ENCODE peak calls at places on chromosomes 6 and 20, in seven cellular contexts. H, I, Q, E, V, K and G are unnamed samples.

GRCh38 chr6:11732036-11732545 is 46.5 kb downstream of the ADTRP start:
- DNase-seq in H (no peak), I (peak; percentile 62), Q (peak; percentile 41), E (no peak), V (peak; percentile 71), K (no peak), G (no peak)

GRCh38 chr6:105051941-105052471 is 95.1 kb downstream of the LIN28B start:
- DNase-seq in H (no peak), I (no peak), Q (no peak), E (no peak), V (no peak), K (no peak), G (no peak)

GRCh38 chr6:136477548-136477947 is 72.7 kb downstream of the MAP7 start:
- DNase-seq in H (no peak), I (no peak), Q (no peak), E (no peak), V (no peak), K (no peak), G (no peak)

GRCh38 chr6:22643780-22644179 is 74.4 kb downstream of the HDGFL1 start:
- DNase-seq in H (no peak), I (no peak), Q (no peak), E (no peak), V (no peak), K (no peak), G (no peak)

GRCh38 chr6:109093732-109094131 is 914 bp downstream of the SESN1 start:
- DNase-seq in H (no peak), I (no peak), Q (peak; percentile 49), E (peak; percentile 4), V (no peak), K (no peak), G (no peak)

GRCh38 chr6:54299542-54300269 is 8.5 kb upstream of the TINAG start:
- DNase-seq in H (no peak), I (no peak), Q (no peak), E (no peak), V (no peak), K (no peak), G (no peak)

GRCh38 chr6:31299511-31299910 is 27.6 kb upstream of the HLA-C start:
- DNase-seq in H (no peak), I (no peak), Q (no peak), E (no peak), V (no peak), K (no peak), G (no peak)

GRCh38 chr6:133892444-133893323 is 3.8 kb downstream of the TCF21 start:
- DNase-seq in H (no peak), I (no peak), Q (no peak), E (no peak), V (no peak), K (no peak), G (peak; percentile 72)

GRCh38 chr6:13614126-13614925 is 809 bp upstream of the NOL7 start:
- DNase-seq in H (peak; percentile 52), I (peak; percentile 35), Q (no peak), E (peak; percentile 40), V (peak; percentile 11), K (peak; percentile 45), G (peak; percentile 75)

GRCh38 chr20:45405566-45406259 is 2.4 kb upstream of the DBNDD2 start:
- DNase-seq in H (peak; percentile 36), I (no peak), Q (no peak), E (peak; percentile 84), V (no peak), K (peak; percentile 37), G (peak; percentile 85)

GRCh38 chr20:58677808-58678207 is 14.8 kb upstream of the NPEPL1 start:
- DNase-seq in H (no peak), I (no peak), Q (no peak), E (no peak), V (no peak), K (no peak), G (peak; percentile 57)

GRCh38 chr6:140980265-140980887 is 1152.3 kb upstream of the GJE1 start:
- DNase-seq in H (no peak), I (no peak), Q (no peak), E (no peak), V (no peak), K (no peak), G (no peak)

GRCh38 chr6:33632603-33633039 is 11.5 kb downstream of the ITPR3 start:
- DNase-seq in H (no peak), I (peak; percentile 55), Q (peak; percentile 19), E (peak; percentile 71), V (no peak), K (peak; percentile 82), G (peak; percentile 95)

GRCh38 chr6:113529879-113530278 is 327.3 kb upstream of the MARCKS start:
- DNase-seq in H (no peak), I (no peak), Q (no peak), E (no peak), V (no peak), K (no peak), G (no peak)

GRCh38 chr20:59821201-59821600 is 112.2 kb downstream of the SYCP2 start:
- DNase-seq in H (no peak), I (no peak), Q (no peak), E (no peak), V (no peak), K (no peak), G (peak; percentile 9)

GRCh38 chr6:2870046-2870636 is 28.5 kb upstream of the SERPINB1 start:
- DNase-seq in H (no peak), I (no peak), Q (no peak), E (no peak), V (no peak), K (no peak), G (no peak)

GRCh38 chr6:47780510-47781356 is 1.1 kb upstream of the OPN5 start:
- DNase-seq in H (peak; percentile 67), I (peak; percentile 7), Q (peak; percentile 61), E (peak; percentile 53), V (no peak), K (peak; percentile 42), G (peak; percentile 18)

GRCh38 chr6:33672808-33673207 is 38.7 kb downstream of the UQCC2 start:
- DNase-seq in H (peak; percentile 89), I (no peak), Q (no peak), E (peak; percentile 96), V (peak; percentile 69), K (peak; percentile 94), G (peak; percentile 81)

GRCh38 chr6:150352321-150353296 is 16.2 kb upstream of the IYD start:
- DNase-seq in H (peak; percentile 39), I (no peak), Q (no peak), E (no peak), V (no peak), K (no peak), G (no peak)

GRCh38 chr6:36245572-36246031 is 24.3 kb upstream of the PNPLA1 start:
- DNase-seq in H (no peak), I (no peak), Q (no peak), E (no peak), V (no peak), K (no peak), G (peak; percentile 70)

GRCh38 chr6:135062735-135063134 is 8.1 kb upstream of the HBS1L start:
- DNase-seq in H (no peak), I (no peak), Q (no peak), E (no peak), V (no peak), K (no peak), G (no peak)

GRCh38 chr6:25713802-25714201 is 40.7 kb upstream of the SLC17A4 start:
- DNase-seq in H (no peak), I (no peak), Q (no peak), E (no peak), V (no peak), K (no peak), G (no peak)

GRCh38 chr20:3010985-3011723 is 32.3 kb upstream of the GNRH2 start:
- DNase-seq in H (no peak), I (no peak), Q (no peak), E (peak; percentile 17), V (no peak), K (no peak), G (peak; percentile 2)

GRCh38 chr20:6595704-6596103 is 171.8 kb upstream of the BMP2 start:
- DNase-seq in H (no peak), I (no peak), Q (no peak), E (no peak), V (no peak), K (no peak), G (no peak)

GRCh38 chr6:16800942-16801341 is 39.7 kb upstream of the ATXN1 start:
- DNase-seq in H (no peak), I (no peak), Q (no peak), E (peak; percentile 22), V (no peak), K (no peak), G (no peak)

GRCh38 chr20:33696448-33696847 is 10.3 kb upstream of the E2F1 start:
- DNase-seq in H (no peak), I (no peak), Q (no peak), E (no peak), V (no peak), K (no peak), G (no peak)

GRCh38 chr6:17093692-17094091 is 8.2 kb upstream of the STMND1 start:
- DNase-seq in H (no peak), I (no peak), Q (no peak), E (peak; percentile 35), V (no peak), K (peak; percentile 30), G (no peak)

GRCh38 chr20:53642196-53643030 is 48.8 kb upstream of the ZNF217 start:
- DNase-seq in H (peak; percentile 99), I (no peak), Q (no peak), E (peak; percentile 83), V (no peak), K (peak; percentile 88), G (peak; percentile 62)

GRCh38 chr6:97077380-97077779 is 152.9 kb downstream of the KLHL32 start:
- DNase-seq in H (no peak), I (no peak), Q (no peak), E (no peak), V (no peak), K (no peak), G (no peak)

GRCh38 chr6:30725713-30726505 is 5.8 kb downstream of the TUBB start:
- DNase-seq in H (no peak), I (no peak), Q (no peak), E (no peak), V (no peak), K (no peak), G (peak; percentile 33)

GRCh38 chr20:46049815-46050214 is 20.8 kb downstream of the SLC12A5 start:
- DNase-seq in H (no peak), I (no peak), Q (no peak), E (no peak), V (no peak), K (no peak), G (no peak)

GRCh38 chr6:154805288-154805911 is 72.2 kb downstream of the SCAF8 start:
- DNase-seq in H (no peak), I (no peak), Q (peak; percentile 41), E (peak; percentile 26), V (no peak), K (no peak), G (peak; percentile 10)